ENCODE peak calls at places on chromosome 21, in seven cellular contexts. One of them, this sample, is unnamed.

GRCh38 chr21:16330340-16331319 is 600.8 kb downstream of the USP25 start:
- DNase-seq in activated CD4-positive, alpha-beta T cell treated with anti-CD3 and anti-CD28 coated beads, Interleukin-2, amount 50 U/mL, for 24 hours: no peak
- DNase-seq in amniotic stem cell: peak; percentile 50
- DNase-seq in GM12891: no peak
- DNase-seq in stimulated activated CD8-positive, alpha-beta memory T cell treated with anti-CD3 and anti-CD28 coated beads, Interleukin-7, amount 100 ng/mL, for 1 hour: no peak
- DNase-seq in HuH-7: peak; percentile 5
- DNase-seq in iris pigment epithelial cell: peak; percentile 85
- DNase-seq in this sample: peak; percentile 69

GRCh38 chr21:23955130-23955873 is 1652.0 kb downstream of the MRPL39 start:
- DNase-seq in amniotic stem cell: no peak
- DNase-seq in iris pigment epithelial cell: no peak
- DNase-seq in activated CD4-positive, alpha-beta T cell treated with anti-CD3 and anti-CD28 coated beads, Interleukin-2, amount 50 U/mL, for 24 hours: no peak
- DNase-seq in GM12891: no peak
- DNase-seq in HuH-7: no peak
- DNase-seq in stimulated activated CD8-positive, alpha-beta memory T cell treated with anti-CD3 and anti-CD28 coated beads, Interleukin-7, amount 100 ng/mL, for 1 hour: no peak
- DNase-seq in this sample: no peak

GRCh38 chr21:37796011-37796410 is 120.2 kb downstream of the KCNJ6 start:
- DNase-seq in HuH-7: no peak
- DNase-seq in activated CD4-positive, alpha-beta T cell treated with anti-CD3 and anti-CD28 coated beads, Interleukin-2, amount 50 U/mL, for 24 hours: no peak
- DNase-seq in iris pigment epithelial cell: no peak
- DNase-seq in amniotic stem cell: no peak
- DNase-seq in GM12891: no peak
- DNase-seq in stimulated activated CD8-positive, alpha-beta memory T cell treated with anti-CD3 and anti-CD28 coated beads, Interleukin-7, amount 100 ng/mL, for 1 hour: no peak
- DNase-seq in this sample: no peak

GRCh38 chr21:37225440-37225839 is 41.7 kb downstream of the VPS26C start:
- DNase-seq in activated CD4-positive, alpha-beta T cell treated with anti-CD3 and anti-CD28 coated beads, Interleukin-2, amount 50 U/mL, for 24 hours: no peak
- DNase-seq in iris pigment epithelial cell: no peak
- DNase-seq in amniotic stem cell: no peak
- DNase-seq in stimulated activated CD8-positive, alpha-beta memory T cell treated with anti-CD3 and anti-CD28 coated beads, Interleukin-7, amount 100 ng/mL, for 1 hour: peak; percentile 42
- DNase-seq in HuH-7: no peak
- DNase-seq in GM12891: no peak
- DNase-seq in this sample: no peak

GRCh38 chr21:15121655-15122120 is 56.9 kb upstream of the NRIP1 start:
- DNase-seq in GM12891: no peak
- DNase-seq in activated CD4-positive, alpha-beta T cell treated with anti-CD3 and anti-CD28 coated beads, Interleukin-2, amount 50 U/mL, for 24 hours: no peak
- DNase-seq in stimulated activated CD8-positive, alpha-beta memory T cell treated with anti-CD3 and anti-CD28 coated beads, Interleukin-7, amount 100 ng/mL, for 1 hour: no peak
- DNase-seq in amniotic stem cell: no peak
- DNase-seq in HuH-7: no peak
- DNase-seq in iris pigment epithelial cell: peak; percentile 79
- DNase-seq in this sample: no peak

GRCh38 chr21:16071082-16071481 is 341.3 kb downstream of the USP25 start:
- DNase-seq in iris pigment epithelial cell: peak; percentile 65
- DNase-seq in stimulated activated CD8-positive, alpha-beta memory T cell treated with anti-CD3 and anti-CD28 coated beads, Interleukin-7, amount 100 ng/mL, for 1 hour: no peak
- DNase-seq in GM12891: no peak
- DNase-seq in activated CD4-positive, alpha-beta T cell treated with anti-CD3 and anti-CD28 coated beads, Interleukin-2, amount 50 U/mL, for 24 hours: no peak
- DNase-seq in HuH-7: no peak
- DNase-seq in amniotic stem cell: no peak
- DNase-seq in this sample: no peak

GRCh38 chr21:17726047-17726446 is 93.1 kb downstream of the C21orf91 start:
- DNase-seq in activated CD4-positive, alpha-beta T cell treated with anti-CD3 and anti-CD28 coated beads, Interleukin-2, amount 50 U/mL, for 24 hours: no peak
- DNase-seq in stimulated activated CD8-positive, alpha-beta memory T cell treated with anti-CD3 and anti-CD28 coated beads, Interleukin-7, amount 100 ng/mL, for 1 hour: no peak
- DNase-seq in iris pigment epithelial cell: peak; percentile 17
- DNase-seq in HuH-7: peak; percentile 32
- DNase-seq in GM12891: no peak
- DNase-seq in amniotic stem cell: no peak
- DNase-seq in this sample: no peak

GRCh38 chr21:36059823-36060158 is 535 bp downstream of the SETD4 start:
- DNase-seq in HuH-7: no peak
- DNase-seq in activated CD4-positive, alpha-beta T cell treated with anti-CD3 and anti-CD28 coated beads, Interleukin-2, amount 50 U/mL, for 24 hours: no peak
- DNase-seq in amniotic stem cell: peak; percentile 32
- DNase-seq in GM12891: no peak
- DNase-seq in stimulated activated CD8-positive, alpha-beta memory T cell treated with anti-CD3 and anti-CD28 coated beads, Interleukin-7, amount 100 ng/mL, for 1 hour: no peak
- DNase-seq in iris pigment epithelial cell: no peak
- DNase-seq in this sample: no peak

GRCh38 chr21:44261191-44261631 is 486 bp downstream of the DNMT3L start:
- DNase-seq in GM12891: no peak
- DNase-seq in HuH-7: no peak
- DNase-seq in activated CD4-positive, alpha-beta T cell treated with anti-CD3 and anti-CD28 coated beads, Interleukin-2, amount 50 U/mL, for 24 hours: no peak
- DNase-seq in amniotic stem cell: no peak
- DNase-seq in iris pigment epithelial cell: no peak
- DNase-seq in stimulated activated CD8-positive, alpha-beta memory T cell treated with anti-CD3 and anti-CD28 coated beads, Interleukin-7, amount 100 ng/mL, for 1 hour: no peak
- DNase-seq in this sample: no peak

GRCh38 chr21:34965200-34966174 is 83.6 kb downstream of the RUNX1 start:
- DNase-seq in amniotic stem cell: no peak
- DNase-seq in HuH-7: no peak
- DNase-seq in GM12891: no peak
- DNase-seq in iris pigment epithelial cell: peak; percentile 71
- DNase-seq in stimulated activated CD8-positive, alpha-beta memory T cell treated with anti-CD3 and anti-CD28 coated beads, Interleukin-7, amount 100 ng/mL, for 1 hour: no peak
- DNase-seq in activated CD4-positive, alpha-beta T cell treated with anti-CD3 and anti-CD28 coated beads, Interleukin-2, amount 50 U/mL, for 24 hours: no peak
- DNase-seq in this sample: peak; percentile 84

GRCh38 chr21:30146558-30147282 is 19.9 kb downstream of the CLDN17 start:
- DNase-seq in activated CD4-positive, alpha-beta T cell treated with anti-CD3 and anti-CD28 coated beads, Interleukin-2, amount 50 U/mL, for 24 hours: no peak
- DNase-seq in amniotic stem cell: no peak
- DNase-seq in iris pigment epithelial cell: no peak
- DNase-seq in GM12891: no peak
- DNase-seq in stimulated activated CD8-positive, alpha-beta memory T cell treated with anti-CD3 and anti-CD28 coated beads, Interleukin-7, amount 100 ng/mL, for 1 hour: no peak
- DNase-seq in HuH-7: no peak
- DNase-seq in this sample: no peak